ENCODE peak calls at places on chromosomes 1 and 21, in four cellular contexts. One of them, this sample, is unnamed.
A peak's percentile ranks its signal among the peaks of the same experiment; 100 is the strongest.

GRCh38 chr1:64147759-64148158 is 55.7 kb upstream of the UBE2U start:
- DNase-seq in pancreas: no peak
- DNase-seq in sigmoid colon: no peak
- DNase-seq in A673: no peak
- DNase-seq in this sample: no peak

GRCh38 chr1:244394346-244394745 is 57.4 kb downstream of the ADSS2 start:
- DNase-seq in A673: no peak
- DNase-seq in sigmoid colon: no peak
- DNase-seq in pancreas: no peak
- DNase-seq in this sample: no peak

GRCh38 chr1:30659702-30660101 is 63.7 kb downstream of the MATN1 start:
- DNase-seq in sigmoid colon: peak; percentile 13
- DNase-seq in pancreas: no peak
- DNase-seq in A673: no peak
- DNase-seq in this sample: no peak

GRCh38 chr1:37556712-37557196 is at the start of gene DNALI1:
- DNase-seq in pancreas: peak; percentile 98
- DNase-seq in sigmoid colon: peak; percentile 96
- DNase-seq in A673: peak; percentile 82
- DNase-seq in this sample: peak; percentile 94

GRCh38 chr1:181124206-181124825 is 35.8 kb downstream of the IER5 start:
- DNase-seq in sigmoid colon: no peak
- DNase-seq in A673: no peak
- DNase-seq in pancreas: no peak
- DNase-seq in this sample: no peak

GRCh38 chr1:118028267-118028666 is 98.7 kb downstream of the WDR3 start:
- DNase-seq in pancreas: no peak
- DNase-seq in sigmoid colon: no peak
- DNase-seq in A673: no peak
- DNase-seq in this sample: no peak

GRCh38 chr1:206808615-206809014 is 36.3 kb upstream of the IL10 start:
- DNase-seq in A673: peak; percentile 27
- DNase-seq in pancreas: no peak
- DNase-seq in sigmoid colon: no peak
- DNase-seq in this sample: no peak

GRCh38 chr1:1599030-1599916 is 662 bp downstream of the FNDC10 start:
- DNase-seq in A673: peak; percentile 63
- DNase-seq in sigmoid colon: no peak
- DNase-seq in pancreas: peak; percentile 71
- DNase-seq in this sample: no peak

GRCh38 chr1:27357281-27358037 is 9.3 kb downstream of the MAP3K6 start:
- DNase-seq in sigmoid colon: peak; percentile 90
- DNase-seq in A673: peak; percentile 73
- DNase-seq in pancreas: peak; percentile 94
- DNase-seq in this sample: no peak

GRCh38 chr21:22725436-22725835 is 1727.2 kb downstream of the NCAM2 start:
- DNase-seq in sigmoid colon: no peak
- DNase-seq in A673: no peak
- DNase-seq in pancreas: no peak
- DNase-seq in this sample: no peak

GRCh38 chr1:76006234-76006633 is 68.3 kb upstream of the ST6GALNAC3 start:
- DNase-seq in pancreas: no peak
- DNase-seq in A673: no peak
- DNase-seq in sigmoid colon: peak; percentile 66
- DNase-seq in this sample: no peak

GRCh38 chr1:110585426-110585825 is 20.7 kb downstream of the KCNA2 start:
- DNase-seq in sigmoid colon: no peak
- DNase-seq in A673: no peak
- DNase-seq in pancreas: no peak
- DNase-seq in this sample: peak; percentile 58

GRCh38 chr1:57963545-57963944 is 539.7 kb upstream of the DAB1 start:
- DNase-seq in A673: peak; percentile 59
- DNase-seq in pancreas: no peak
- DNase-seq in sigmoid colon: no peak
- DNase-seq in this sample: no peak

GRCh38 chr1:112937070-112937469 is 18.9 kb downstream of the SLC16A1 start:
- DNase-seq in A673: peak; percentile 53
- DNase-seq in pancreas: no peak
- DNase-seq in sigmoid colon: no peak
- DNase-seq in this sample: no peak

GRCh38 chr21:44420416-44421205 is 34.7 kb upstream of the LRRC3 start:
- DNase-seq in pancreas: no peak
- DNase-seq in A673: no peak
- DNase-seq in sigmoid colon: peak; percentile 44
- DNase-seq in this sample: peak; percentile 41

GRCh38 chr1:111793896-111794295 is 38.2 kb downstream of the DDX20 start:
- DNase-seq in A673: no peak
- DNase-seq in sigmoid colon: no peak
- DNase-seq in pancreas: no peak
- DNase-seq in this sample: no peak

GRCh38 chr1:25971044-25971881 is 26.6 kb downstream of the PAFAH2 start:
- DNase-seq in A673: no peak
- DNase-seq in pancreas: no peak
- DNase-seq in sigmoid colon: no peak
- DNase-seq in this sample: no peak

GRCh38 chr1:63524166-63524565 is 841 bp downstream of the EFCAB7 start:
- DNase-seq in pancreas: no peak
- DNase-seq in sigmoid colon: no peak
- DNase-seq in A673: peak; percentile 15
- DNase-seq in this sample: no peak

GRCh38 chr1:154501423-154502065 is 475 bp upstream of the TDRD10 start:
- DNase-seq in pancreas: peak; percentile 72
- DNase-seq in sigmoid colon: peak; percentile 78
- DNase-seq in A673: no peak
- DNase-seq in this sample: no peak

GRCh38 chr1:208068908-208069307 is 158.0 kb upstream of the CD34 start:
- DNase-seq in pancreas: no peak
- DNase-seq in sigmoid colon: no peak
- DNase-seq in A673: no peak
- DNase-seq in this sample: no peak

GRCh38 chr1:155859881-155860841 is 794 bp downstream of the SYT11 start:
- DNase-seq in sigmoid colon: peak; percentile 91
- DNase-seq in A673: peak; percentile 81
- DNase-seq in pancreas: peak; percentile 63
- DNase-seq in this sample: peak; percentile 85

GRCh38 chr1:57638239-57638638 is 214.4 kb upstream of the DAB1 start:
- DNase-seq in pancreas: no peak
- DNase-seq in sigmoid colon: no peak
- DNase-seq in A673: no peak
- DNase-seq in this sample: no peak

GRCh38 chr1:202852163-202852904 is 36.6 kb downstream of the RABIF start:
- DNase-seq in A673: peak; percentile 68
- DNase-seq in sigmoid colon: no peak
- DNase-seq in pancreas: no peak
- DNase-seq in this sample: no peak

GRCh38 chr1:115139381-115139780 is 50.1 kb upstream of the TSPAN2 start:
- DNase-seq in A673: no peak
- DNase-seq in pancreas: no peak
- DNase-seq in sigmoid colon: no peak
- DNase-seq in this sample: no peak

GRCh38 chr1:213983589-213984386 is 4.0 kb upstream of the PROX1 start:
- DNase-seq in A673: no peak
- DNase-seq in sigmoid colon: no peak
- DNase-seq in pancreas: no peak
- DNase-seq in this sample: no peak

GRCh38 chr21:34886554-34887385 is 162.3 kb downstream of the RUNX1 start:
- DNase-seq in pancreas: peak; percentile 74
- DNase-seq in sigmoid colon: peak; percentile 72
- DNase-seq in A673: no peak
- DNase-seq in this sample: peak; percentile 77

GRCh38 chr1:218371927-218372672 is 27.0 kb downstream of the TGFB2 start:
- DNase-seq in pancreas: no peak
- DNase-seq in A673: no peak
- DNase-seq in sigmoid colon: peak; percentile 65
- DNase-seq in this sample: no peak

GRCh38 chr1:194102607-194103006 is 916.2 kb upstream of the B3GALT2 start:
- DNase-seq in sigmoid colon: no peak
- DNase-seq in pancreas: no peak
- DNase-seq in A673: peak; percentile 28
- DNase-seq in this sample: no peak

GRCh38 chr21:44527983-44528633 is 11.9 kb downstream of the KRTAP10-1 start:
- DNase-seq in A673: no peak
- DNase-seq in pancreas: peak; percentile 23
- DNase-seq in sigmoid colon: peak; percentile 49
- DNase-seq in this sample: no peak

GRCh38 chr1:1775364-1776226 is 2.7 kb downstream of the NADK start:
- DNase-seq in pancreas: no peak
- DNase-seq in A673: no peak
- DNase-seq in sigmoid colon: no peak
- DNase-seq in this sample: no peak

DNA sequence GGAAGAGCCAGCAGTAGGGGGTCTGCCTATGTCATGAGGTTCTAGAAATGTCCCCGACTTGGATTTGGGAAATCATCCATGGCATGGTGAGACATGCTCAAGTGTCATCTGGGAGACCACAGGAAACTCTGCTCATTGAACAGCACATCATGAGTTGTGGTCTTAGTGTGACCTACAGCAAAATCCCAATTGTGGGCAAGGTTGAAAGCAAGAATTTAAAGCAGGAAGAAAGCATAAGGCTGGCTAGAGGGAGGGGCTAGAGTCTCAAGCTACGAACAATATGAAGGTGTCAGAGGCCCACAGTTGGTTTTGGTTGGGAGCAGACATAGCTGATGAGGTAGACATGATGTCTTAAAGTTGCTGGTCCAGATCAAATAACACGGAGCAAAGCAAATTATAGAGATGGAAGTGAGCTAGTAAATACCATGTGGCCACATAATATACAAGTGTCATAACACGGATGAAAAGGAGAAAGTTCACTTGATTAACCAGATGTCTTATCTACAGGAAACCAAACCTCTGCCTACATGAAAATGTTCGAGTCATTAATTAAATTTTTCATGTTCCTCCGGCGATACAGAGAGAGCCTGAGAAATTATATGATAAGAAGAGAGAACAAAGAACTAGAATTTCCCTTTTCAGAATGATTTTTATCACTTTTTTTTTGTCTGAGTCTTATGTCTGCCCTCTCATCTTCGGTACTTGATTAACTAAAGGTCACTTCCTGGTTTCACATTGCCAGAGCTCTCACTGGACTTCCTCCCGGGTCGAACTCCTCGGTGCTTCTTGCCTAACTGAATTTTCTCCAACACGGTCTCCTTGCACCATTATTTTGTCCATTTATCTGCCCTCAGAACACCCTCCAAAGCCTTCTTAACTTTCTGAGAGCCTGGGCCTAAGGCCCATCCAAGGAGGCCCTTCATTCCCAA is 67.5 kb upstream of the DUSP10 start:
- DNase-seq in A673: no peak
- DNase-seq in sigmoid colon: no peak
- DNase-seq in pancreas: no peak
- DNase-seq in this sample: no peak
- H3K4me3 ChIP-seq in A673: no peak overlapping the region
- H3K4me3 ChIP-seq in sigmoid colon: no peak overlapping the region
- H3K4me3 ChIP-seq in pancreas: no peak overlapping the region
- H3K4me3 ChIP-seq in this sample: no peak overlapping the region

DNA sequence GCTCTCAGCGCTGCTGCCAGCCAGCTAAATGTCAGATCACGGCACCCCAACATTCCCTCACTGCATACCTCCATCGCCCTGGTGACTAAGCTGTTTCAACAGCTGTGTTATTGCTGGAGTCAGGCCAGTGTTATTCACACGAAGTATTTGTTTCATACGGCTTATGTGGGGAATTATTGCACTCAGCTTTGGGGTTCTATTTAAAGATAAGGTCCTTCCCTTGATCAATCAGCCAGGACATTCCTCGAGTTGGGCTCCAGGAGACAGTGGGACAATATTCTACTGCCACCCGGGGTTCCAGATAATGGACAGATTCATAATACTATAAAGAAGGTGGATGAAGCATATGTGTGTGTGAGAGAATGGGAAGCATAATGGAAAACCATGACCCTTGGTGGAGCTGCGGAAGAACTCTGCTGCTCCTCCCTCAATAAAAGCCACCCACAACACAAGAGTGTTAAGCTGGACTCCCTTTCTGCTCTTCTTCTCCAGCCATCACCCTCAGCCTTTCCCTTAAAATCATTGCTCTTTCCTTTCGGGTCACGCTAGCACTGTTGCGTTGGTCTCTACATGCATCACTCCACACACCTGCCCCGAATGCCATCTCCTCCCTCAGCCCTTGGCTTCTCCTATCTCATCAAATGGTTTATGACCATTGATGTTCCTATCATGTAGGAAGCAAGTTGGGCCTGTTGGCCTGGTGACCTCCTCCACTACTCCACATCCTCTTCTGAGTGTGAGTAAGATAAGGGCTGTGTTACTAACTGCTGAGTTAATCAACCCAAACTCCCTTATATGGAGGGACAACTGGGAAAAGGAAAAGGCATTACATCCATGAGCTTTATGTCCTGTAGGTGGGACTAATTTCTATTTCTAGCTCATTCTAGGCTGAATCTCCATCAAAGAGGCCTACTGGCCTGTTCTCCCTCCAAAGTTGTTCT is 57.9 kb downstream of the WLS start:
- DNase-seq in sigmoid colon: peak; percentile 86
- DNase-seq in A673: peak; percentile 60
- DNase-seq in pancreas: no peak
- DNase-seq in this sample: peak; percentile 81
- H3K4me3 ChIP-seq in sigmoid colon: peak overlapping the region; percentile 13
- H3K4me3 ChIP-seq in A673: no peak overlapping the region
- H3K4me3 ChIP-seq in pancreas: no peak overlapping the region
- H3K4me3 ChIP-seq in this sample: peak overlapping the region; percentile 59

GRCh38 chr1:9183441-9183840 is 51.1 kb upstream of the H6PD start:
- DNase-seq in pancreas: no peak
- DNase-seq in sigmoid colon: no peak
- DNase-seq in A673: no peak
- DNase-seq in this sample: no peak

GRCh38 chr1:9181990-9182783 is 52.4 kb upstream of the H6PD start:
- DNase-seq in sigmoid colon: no peak
- DNase-seq in pancreas: peak; percentile 83
- DNase-seq in A673: no peak
- DNase-seq in this sample: no peak

GRCh38 chr1:9184749-9185148 is 49.8 kb upstream of the H6PD start:
- DNase-seq in A673: no peak
- DNase-seq in pancreas: no peak
- DNase-seq in sigmoid colon: no peak
- DNase-seq in this sample: no peak

GRCh38 chr1:9182784-9183257 is 51.8 kb upstream of the H6PD start:
- DNase-seq in pancreas: peak; percentile 73
- DNase-seq in A673: no peak
- DNase-seq in sigmoid colon: no peak
- DNase-seq in this sample: no peak

GRCh38 chr1:9183898-9184297 is 50.7 kb upstream of the H6PD start:
- DNase-seq in A673: no peak
- DNase-seq in pancreas: no peak
- DNase-seq in sigmoid colon: no peak
- DNase-seq in this sample: no peak
- H3K4me3 ChIP-seq in A673: no peak overlapping the region
- H3K4me3 ChIP-seq in pancreas: no peak overlapping the region
- H3K4me3 ChIP-seq in sigmoid colon: peak overlapping the region; percentile 71
- H3K4me3 ChIP-seq in this sample: peak overlapping the region; percentile 87

DNA sequence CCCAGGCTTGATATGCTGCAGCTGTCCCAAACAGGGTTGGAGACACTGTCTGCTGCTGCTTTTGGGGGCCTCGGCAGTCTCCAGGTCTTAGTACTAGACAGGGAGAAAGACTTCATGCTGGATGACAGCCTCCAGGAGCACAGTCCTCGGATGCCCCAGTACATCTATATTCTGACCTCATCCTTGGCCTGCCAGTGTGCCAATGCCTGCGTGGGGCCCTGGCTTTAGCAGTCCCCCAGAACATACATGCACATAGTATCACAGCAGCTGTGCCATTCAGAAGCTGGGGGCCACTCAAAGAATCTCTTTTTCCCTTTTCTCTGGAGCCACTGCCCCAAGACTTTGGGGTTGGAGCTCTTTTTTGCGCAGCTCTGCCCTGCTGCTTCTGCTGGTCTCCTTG is 4.4 kb upstream of the ZSCAN20 start:
- DNase-seq in A673: no peak
- DNase-seq in sigmoid colon: no peak
- DNase-seq in pancreas: no peak
- DNase-seq in this sample: no peak
- H3K4me3 ChIP-seq in A673: no peak overlapping the region
- H3K4me3 ChIP-seq in sigmoid colon: no peak overlapping the region
- H3K4me3 ChIP-seq in pancreas: no peak overlapping the region
- H3K4me3 ChIP-seq in this sample: no peak overlapping the region

This sample was measured in coronary artery.